ENCODE peak calls at places on chromosomes 5 and 9, in four cellular contexts. N is IMR-90, T is GM12878, Q is SK-N-SH. V is an unnamed sample.

GRCh38 chr5:641331-641765 is 29.2 kb downstream of the CEP72 start:
- DNase-seq in N (no peak), T (no peak), Q (no peak), V (no peak)

GRCh38 chr5:73625905-73626811 is at the start of gene ARHGEF28:
- DNase-seq in N (peak), T (no peak), Q (peak), V (peak)

GRCh38 chr5:155728146-155728856 is 598.7 kb upstream of the SGCD start:
- DNase-seq in N (peak), T (no peak), Q (peak), V (peak)

GRCh38 chr9:100020121-100020780 is 78.5 kb downstream of the ERP44 start:
- DNase-seq in N (peak), T (no peak), Q (no peak), V (no peak)

GRCh38 chr9:137643921-137644320 is 25.1 kb downstream of the EHMT1 start:
- DNase-seq in N (no peak), T (no peak), Q (no peak), V (no peak)

GRCh38 chr5:149823350-149823749 is 93.2 kb downstream of the PPARGC1B start:
- DNase-seq in N (no peak), T (no peak), Q (no peak), V (no peak)

GRCh38 chr9:129803679-129804065 is 688 bp downstream of the TOR1B start:
- DNase-seq in N (no peak), T (no peak), Q (no peak), V (no peak)

GRCh38 chr5:166285385-166285784 is 2006.1 kb upstream of the WWC1 start:
- DNase-seq in N (no peak), T (no peak), Q (no peak), V (no peak)

GRCh38 chr5:2756211-2756746 is 4.8 kb upstream of the IRX2 start:
- DNase-seq in N (peak), T (no peak), Q (no peak), V (peak)

GRCh38 chr9:88041447-88041846 is 67.1 kb upstream of the CDK20 start:
- DNase-seq in N (peak), T (no peak), Q (peak), V (no peak)

GRCh38 chr5:35908266-35908665 is 30.2 kb downstream of the CAPSL start:
- DNase-seq in N (no peak), T (no peak), Q (no peak), V (no peak)

GRCh38 chr5:10343486-10343885 is 10.0 kb upstream of the MARCHF6 start:
- DNase-seq in N (no peak), T (no peak), Q (no peak), V (no peak)

GRCh38 chr9:93022721-93023520 is 35.6 kb upstream of the SUSD3 start:
- DNase-seq in N (no peak), T (no peak), Q (no peak), V (no peak)

GRCh38 chr9:16501098-16501663 is 369.3 kb downstream of the BNC2 start:
- DNase-seq in N (peak), T (no peak), Q (no peak), V (no peak)

GRCh38 chr5:156201793-156202388 is 125.1 kb upstream of the SGCD start:
- DNase-seq in N (peak), T (no peak), Q (no peak), V (no peak)

GRCh38 chr5:82692826-82693225 is 384.4 kb downstream of the TMEM167A start:
- DNase-seq in N (no peak), T (no peak), Q (no peak), V (no peak)

GRCh38 chr5:133995903-133996563 is 8.7 kb downstream of the VDAC1 start:
- DNase-seq in N (no peak), T (no peak), Q (peak), V (no peak)

GRCh38 chr9:2216591-2216990 is 201.4 kb downstream of the SMARCA2 start:
- DNase-seq in N (no peak), T (no peak), Q (no peak), V (no peak)

GRCh38 chr5:41195228-41195627 is 18.1 kb downstream of the C6 start:
- DNase-seq in N (no peak), T (no peak), Q (no peak), V (no peak)

GRCh38 chr9:91825422-91825821 is 124.6 kb downstream of the ROR2 start:
- DNase-seq in N (peak), T (no peak), Q (no peak), V (no peak)

GRCh38 chr9:127161081-127161621 is 38.7 kb upstream of the ANGPTL2 start:
- DNase-seq in N (no peak), T (no peak), Q (no peak), V (no peak)

GRCh38 chr9:96169488-96169887 is 132.5 kb downstream of the HSD17B3 start:
- DNase-seq in N (peak), T (no peak), Q (peak), V (peak)

GRCh38 chr5:228886-229285 is 10.8 kb downstream of the SDHA start:
- DNase-seq in N (no peak), T (no peak), Q (no peak), V (no peak)

GRCh38 chr9:76472925-76473324 is 13.9 kb downstream of the GCNT1 start:
- DNase-seq in N (no peak), T (no peak), Q (no peak), V (no peak)

GRCh38 chr5:124440471-124440870 is 306.0 kb downstream of the ZNF608 start:
- DNase-seq in N (no peak), T (no peak), Q (no peak), V (no peak)

GRCh38 chr5:1125030-1125357 is 13.1 kb upstream of the SLC12A7 start:
- DNase-seq in N (peak), T (no peak), Q (peak), V (no peak)

GRCh38 chr9:4680750-4681149 is 1.4 kb downstream of the CDC37L1 start:
- DNase-seq in N (peak), T (no peak), Q (no peak), V (no peak)

GRCh38 chr5:159301351-159301911 is 28.9 kb downstream of the IL12B start:
- DNase-seq in N (peak), T (no peak), Q (no peak), V (no peak)

GRCh38 chr9:5832093-5832542 is 799 bp downstream of the ERMP1 start:
- DNase-seq in N (no peak), T (no peak), Q (no peak), V (no peak)

GRCh38 chr5:132459983-132460834 is 30.4 kb downstream of the IRF1 start:
- DNase-seq in N (no peak), T (no peak), Q (no peak), V (no peak)

GRCh38 chr9:13661014-13661413 is 381.5 kb upstream of the MPDZ start:
- DNase-seq in N (no peak), T (no peak), Q (no peak), V (no peak)

GRCh38 chr9:107472581-107473335 is 16.8 kb downstream of the KLF4 start:
- DNase-seq in N (no peak), T (no peak), Q (no peak), V (no peak)

GRCh38 chr9:107474124-107474523 is 15.4 kb downstream of the KLF4 start:
- DNase-seq in N (no peak), T (no peak), Q (no peak), V (no peak)

GRCh38 chr9:107465467-107466451 is 23.8 kb downstream of the KLF4 start:
- DNase-seq in N (peak), T (no peak), Q (peak), V (peak)

GRCh38 chr9:107467416-107467815 is 22.2 kb downstream of the KLF4 start:
- DNase-seq in N (no peak), T (no peak), Q (no peak), V (no peak)

DNA sequence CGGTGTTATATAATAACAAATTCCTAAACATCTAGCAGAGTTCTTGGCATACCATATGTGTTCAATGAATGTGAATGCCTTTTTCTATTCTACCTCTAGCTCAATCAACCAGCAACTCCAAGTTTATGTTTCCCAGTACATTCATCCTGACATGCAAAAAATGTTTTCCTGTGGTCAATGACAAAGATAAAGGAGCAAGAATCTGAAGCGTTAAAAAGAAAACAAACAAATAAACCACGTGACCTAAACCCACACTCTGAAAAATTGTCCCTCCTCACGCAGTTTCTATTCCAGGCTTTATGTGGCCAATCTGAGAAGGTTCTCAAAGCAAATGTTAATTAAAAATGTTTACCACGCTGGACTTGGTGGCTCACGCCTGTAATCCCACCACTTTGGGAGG is 18.0 kb downstream of the KLF4 start:
- DNase-seq in N (no peak), T (no peak), Q (no peak), V (no peak)
- TF ChIP-seq USF2 in N (no peak), T (no peak), Q (no peak), V (no peak)

GRCh38 chr5:113660848-113661247 is 147.4 kb downstream of the YTHDC2 start:
- DNase-seq in N (no peak), T (no peak), Q (no peak), V (no peak)

GRCh38 chr5:113663879-113664278 is 150.4 kb downstream of the YTHDC2 start:
- DNase-seq in N (peak), T (no peak), Q (peak), V (peak)
- TF ChIP-seq USF2 in N (no peak), T (no peak), Q (no peak), V (no peak)

GRCh38 chr5:139131881-139132480 is 66.2 kb downstream of the SIL1 start:
- DNase-seq in N (peak), T (no peak), Q (no peak), V (no peak)
- TF ChIP-seq USF2 in N (no peak), T (no peak), Q (no peak), V (no peak)

DNA sequence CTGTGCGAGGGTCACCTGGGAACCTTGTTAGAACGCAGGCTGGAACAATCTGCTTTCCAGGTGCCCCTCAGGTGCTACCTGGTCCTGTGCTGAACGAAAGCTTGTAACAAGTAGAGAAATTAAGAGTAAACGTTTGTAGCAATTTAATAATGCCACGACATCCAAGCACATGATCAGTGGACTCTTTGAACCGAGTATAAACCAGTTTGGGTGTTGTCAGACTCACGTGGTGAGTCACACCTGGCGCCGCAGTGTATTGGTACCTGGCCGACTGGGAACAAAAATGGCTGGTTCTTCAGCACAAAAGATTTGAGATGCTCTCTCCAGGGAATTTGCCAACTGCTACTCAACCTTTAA is 913 bp upstream of the MYO10 start:
- DNase-seq in N (no peak), T (no peak), Q (no peak), V (no peak)
- TF ChIP-seq USF2 in N (no peak), T (no peak), Q (no peak), V (no peak)

GRCh38 chr5:57850109-57850508 is 367.5 kb upstream of the ACTBL2 start:
- DNase-seq in N (no peak), T (no peak), Q (no peak), V (no peak)
- TF ChIP-seq USF2 in N (no peak), T (no peak), Q (no peak), V (no peak)

GRCh38 chr9:73039253-73039915 is 86.5 kb upstream of the ALDH1A1 start:
- DNase-seq in N (no peak), T (no peak), Q (no peak), V (no peak)
- TF ChIP-seq USF2 in N (no peak), T (no peak), Q (no peak), V (no peak)

GRCh38 chr5:180332861-180333260 is 20.3 kb downstream of the GFPT2 start:
- DNase-seq in N (no peak), T (no peak), Q (no peak), V (no peak)

GRCh38 chr5:180334751-180335613 is 18.2 kb downstream of the GFPT2 start:
- DNase-seq in N (no peak), T (no peak), Q (no peak), V (no peak)

GRCh38 chr5:180334176-180334575 is 19.0 kb downstream of the GFPT2 start:
- DNase-seq in N (no peak), T (no peak), Q (no peak), V (no peak)

GRCh38 chr5:180332051-180332517 is 21.1 kb downstream of the GFPT2 start:
- DNase-seq in N (no peak), T (no peak), Q (peak), V (peak)

GRCh38 chr5:180333661-180334060 is 19.5 kb downstream of the GFPT2 start:
- DNase-seq in N (peak), T (no peak), Q (no peak), V (no peak)
- TF ChIP-seq USF2 in N (no peak), T (no peak), Q (no peak), V (no peak)

DNA sequence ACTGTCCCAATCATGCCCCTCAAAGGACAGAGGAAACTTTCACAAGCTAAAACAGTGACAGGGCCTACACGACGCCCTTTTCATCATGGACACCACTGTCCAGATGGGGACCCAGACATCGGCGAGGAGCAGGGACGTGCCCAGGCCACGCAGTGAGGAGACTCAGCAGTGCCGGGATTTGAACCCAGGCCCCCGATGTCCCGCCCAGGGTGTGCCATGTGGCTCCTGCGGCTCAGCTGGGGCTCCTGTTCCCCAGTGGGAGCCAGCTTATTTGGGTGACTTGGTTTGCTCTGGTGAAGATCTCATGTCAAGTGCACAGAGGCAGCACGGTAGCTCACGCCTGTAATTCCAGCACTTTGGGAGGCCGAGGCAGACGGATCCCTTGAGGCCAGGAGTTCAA is 82.2 kb downstream of the STK10 start:
- DNase-seq in N (no peak), T (no peak), Q (no peak), V (no peak)
- TF ChIP-seq USF2 in N (no peak), T (no peak), Q (no peak), V (no peak)

V was measured in WTC11.